ENCODE peak calls at places on chromosomes 3 and 15, in ten cellular contexts. One of them, this sample, is unnamed.

GRCh38 chr15:92009162-92009561 is 155.7 kb downstream of the SLCO3A1 start:
- DNase-seq in GM23338: no peak
- DNase-seq in HepG2: no peak
- DNase-seq in lower lobe of right lung: no peak
- DNase-seq in lung: no peak
- DNase-seq in pancreas: no peak
- DNase-seq in foreskin fibroblast: no peak
- DNase-seq in BJ: no peak
- DNase-seq in heart left ventricle: no peak
- DNase-seq in AG09309: no peak
- DNase-seq in this sample: no peak

GRCh38 chr3:18190646-18191045 is 234.5 kb downstream of the SATB1 start:
- DNase-seq in GM23338: no peak
- DNase-seq in HepG2: no peak
- DNase-seq in lower lobe of right lung: no peak
- DNase-seq in lung: no peak
- DNase-seq in pancreas: no peak
- DNase-seq in foreskin fibroblast: no peak
- DNase-seq in BJ: no peak
- DNase-seq in heart left ventricle: no peak
- DNase-seq in AG09309: peak
- DNase-seq in this sample: no peak

GRCh38 chr15:56616551-56616950 is 116.8 kb downstream of the ZNF280D start:
- DNase-seq in GM23338: peak
- DNase-seq in HepG2: no peak
- DNase-seq in lower lobe of right lung: no peak
- DNase-seq in lung: no peak
- DNase-seq in pancreas: no peak
- DNase-seq in foreskin fibroblast: no peak
- DNase-seq in BJ: no peak
- DNase-seq in heart left ventricle: no peak
- DNase-seq in AG09309: no peak
- DNase-seq in this sample: no peak

GRCh38 chr3:161296814-161297213 is 74.5 kb downstream of the SPTSSB start:
- DNase-seq in GM23338: no peak
- DNase-seq in HepG2: no peak
- DNase-seq in lower lobe of right lung: no peak
- DNase-seq in lung: no peak
- DNase-seq in pancreas: no peak
- DNase-seq in foreskin fibroblast: no peak
- DNase-seq in BJ: no peak
- DNase-seq in heart left ventricle: no peak
- DNase-seq in AG09309: no peak
- DNase-seq in this sample: no peak

GRCh38 chr3:85737846-85738245 is 779.1 kb downstream of the CADM2 start:
- DNase-seq in GM23338: no peak
- DNase-seq in HepG2: no peak
- DNase-seq in lower lobe of right lung: no peak
- DNase-seq in lung: no peak
- DNase-seq in pancreas: no peak
- DNase-seq in foreskin fibroblast: no peak
- DNase-seq in BJ: no peak
- DNase-seq in heart left ventricle: no peak
- DNase-seq in AG09309: no peak
- DNase-seq in this sample: no peak

GRCh38 chr3:159782724-159783421 is 205.8 kb upstream of the IL12A start:
- DNase-seq in GM23338: no peak
- DNase-seq in HepG2: peak
- DNase-seq in lower lobe of right lung: no peak
- DNase-seq in lung: no peak
- DNase-seq in pancreas: no peak
- DNase-seq in foreskin fibroblast: no peak
- DNase-seq in BJ: no peak
- DNase-seq in heart left ventricle: no peak
- DNase-seq in AG09309: no peak
- DNase-seq in this sample: no peak

GRCh38 chr15:68775671-68776476 is 44.8 kb downstream of the ANP32A start:
- DNase-seq in GM23338: no peak
- DNase-seq in HepG2: no peak
- DNase-seq in lower lobe of right lung: no peak
- DNase-seq in lung: no peak
- DNase-seq in pancreas: peak
- DNase-seq in foreskin fibroblast: no peak
- DNase-seq in BJ: no peak
- DNase-seq in heart left ventricle: peak
- DNase-seq in AG09309: no peak
- DNase-seq in this sample: no peak

GRCh38 chr15:65287515-65287845 is 797 bp upstream of the PARP16 start:
- DNase-seq in GM23338: no peak
- DNase-seq in HepG2: no peak
- DNase-seq in lower lobe of right lung: no peak
- DNase-seq in lung: no peak
- DNase-seq in pancreas: no peak
- DNase-seq in foreskin fibroblast: no peak
- DNase-seq in BJ: no peak
- DNase-seq in heart left ventricle: no peak
- DNase-seq in AG09309: no peak
- DNase-seq in this sample: peak

GRCh38 chr3:123759311-123759710 is 124.8 kb downstream of the MYLK start:
- DNase-seq in GM23338: no peak
- DNase-seq in HepG2: no peak
- DNase-seq in lower lobe of right lung: no peak
- DNase-seq in lung: no peak
- DNase-seq in pancreas: no peak
- DNase-seq in foreskin fibroblast: no peak
- DNase-seq in BJ: peak
- DNase-seq in heart left ventricle: no peak
- DNase-seq in AG09309: no peak
- DNase-seq in this sample: no peak

GRCh38 chr3:23979569-23979968 is 34.5 kb downstream of the NR1D2 start:
- DNase-seq in GM23338: no peak
- DNase-seq in HepG2: no peak
- DNase-seq in lower lobe of right lung: no peak
- DNase-seq in lung: no peak
- DNase-seq in pancreas: no peak
- DNase-seq in foreskin fibroblast: no peak
- DNase-seq in BJ: no peak
- DNase-seq in heart left ventricle: no peak
- DNase-seq in AG09309: no peak
- DNase-seq in this sample: no peak

GRCh38 chr3:127390365-127391025 is 102.6 kb upstream of the PRR20G start:
- DNase-seq in GM23338: no peak
- DNase-seq in HepG2: no peak
- DNase-seq in lower lobe of right lung: no peak
- DNase-seq in lung: no peak
- DNase-seq in pancreas: no peak
- DNase-seq in foreskin fibroblast: no peak
- DNase-seq in BJ: no peak
- DNase-seq in heart left ventricle: no peak
- DNase-seq in AG09309: no peak
- DNase-seq in this sample: no peak

GRCh38 chr15:76274821-76275220 is 36.4 kb downstream of the ETFA start:
- DNase-seq in GM23338: no peak
- DNase-seq in HepG2: no peak
- DNase-seq in lower lobe of right lung: no peak
- DNase-seq in lung: no peak
- DNase-seq in pancreas: no peak
- DNase-seq in foreskin fibroblast: no peak
- DNase-seq in BJ: no peak
- DNase-seq in heart left ventricle: no peak
- DNase-seq in AG09309: no peak
- DNase-seq in this sample: no peak

GRCh38 chr15:69508659-69509058 is 56.0 kb downstream of the RPLP1 start:
- DNase-seq in GM23338: no peak
- DNase-seq in HepG2: no peak
- DNase-seq in lower lobe of right lung: no peak
- DNase-seq in lung: no peak
- DNase-seq in pancreas: no peak
- DNase-seq in foreskin fibroblast: no peak
- DNase-seq in BJ: no peak
- DNase-seq in heart left ventricle: no peak
- DNase-seq in AG09309: no peak
- DNase-seq in this sample: no peak

GRCh38 chr3:150177673-150178378 is 207.1 kb upstream of the PFN2 start:
- DNase-seq in GM23338: no peak
- DNase-seq in HepG2: no peak
- DNase-seq in lower lobe of right lung: no peak
- DNase-seq in lung: no peak
- DNase-seq in pancreas: no peak
- DNase-seq in foreskin fibroblast: peak
- DNase-seq in BJ: peak
- DNase-seq in heart left ventricle: no peak
- DNase-seq in AG09309: no peak
- DNase-seq in this sample: no peak

GRCh38 chr3:13122101-13123055 is 49.1 kb upstream of the IQSEC1 start:
- DNase-seq in GM23338: no peak
- DNase-seq in HepG2: no peak
- DNase-seq in lower lobe of right lung: peak
- DNase-seq in lung: peak
- DNase-seq in pancreas: no peak
- DNase-seq in foreskin fibroblast: no peak
- DNase-seq in BJ: no peak
- DNase-seq in heart left ventricle: no peak
- DNase-seq in AG09309: no peak
- DNase-seq in this sample: no peak

GRCh38 chr3:37072892-37073291 is 79.6 kb downstream of the MLH1 start:
- DNase-seq in GM23338: no peak
- DNase-seq in HepG2: no peak
- DNase-seq in lower lobe of right lung: no peak
- DNase-seq in lung: peak
- DNase-seq in pancreas: no peak
- DNase-seq in foreskin fibroblast: peak
- DNase-seq in BJ: no peak
- DNase-seq in heart left ventricle: no peak
- DNase-seq in AG09309: no peak
- DNase-seq in this sample: no peak

GRCh38 chr15:85592148-85592547 is 202.6 kb downstream of the KLHL25 start:
- DNase-seq in GM23338: peak
- DNase-seq in HepG2: peak
- DNase-seq in lower lobe of right lung: no peak
- DNase-seq in lung: no peak
- DNase-seq in pancreas: no peak
- DNase-seq in foreskin fibroblast: peak
- DNase-seq in BJ: peak
- DNase-seq in heart left ventricle: no peak
- DNase-seq in AG09309: no peak
- DNase-seq in this sample: no peak

GRCh38 chr3:189267981-189268613 is 96.3 kb downstream of the TPRG1 start:
- DNase-seq in GM23338: peak
- DNase-seq in HepG2: peak
- DNase-seq in lower lobe of right lung: no peak
- DNase-seq in lung: no peak
- DNase-seq in pancreas: no peak
- DNase-seq in foreskin fibroblast: no peak
- DNase-seq in BJ: no peak
- DNase-seq in heart left ventricle: no peak
- DNase-seq in AG09309: no peak
- DNase-seq in this sample: no peak
- TF ChIP-seq CTCF in GM23338: peak
- TF ChIP-seq CTCF in HepG2: no peak
- TF ChIP-seq CTCF in lower lobe of right lung: peak
- TF ChIP-seq CTCF in lung: no peak
- TF ChIP-seq CTCF in pancreas: no peak
- TF ChIP-seq CTCF in foreskin fibroblast: peak
- TF ChIP-seq CTCF in BJ: peak
- TF ChIP-seq CTCF in heart left ventricle: no peak
- TF ChIP-seq CTCF in AG09309: peak
- TF ChIP-seq CTCF in this sample: no peak

GRCh38 chr15:71349736-71350515 is 234.7 kb downstream of the THSD4 start:
- DNase-seq in GM23338: no peak
- DNase-seq in HepG2: no peak
- DNase-seq in lower lobe of right lung: no peak
- DNase-seq in lung: no peak
- DNase-seq in pancreas: no peak
- DNase-seq in foreskin fibroblast: no peak
- DNase-seq in BJ: no peak
- DNase-seq in heart left ventricle: no peak
- DNase-seq in AG09309: no peak
- DNase-seq in this sample: no peak
- TF ChIP-seq CTCF in GM23338: no peak
- TF ChIP-seq CTCF in HepG2: no peak
- TF ChIP-seq CTCF in lower lobe of right lung: no peak
- TF ChIP-seq CTCF in lung: no peak
- TF ChIP-seq CTCF in pancreas: no peak
- TF ChIP-seq CTCF in foreskin fibroblast: no peak
- TF ChIP-seq CTCF in BJ: no peak
- TF ChIP-seq CTCF in heart left ventricle: no peak
- TF ChIP-seq CTCF in AG09309: no peak
- TF ChIP-seq CTCF in this sample: no peak

GRCh38 chr3:97658670-97659285 is 105.8 kb upstream of the ARL6 start:
- DNase-seq in GM23338: peak
- DNase-seq in HepG2: peak
- DNase-seq in lower lobe of right lung: no peak
- DNase-seq in lung: no peak
- DNase-seq in pancreas: no peak
- DNase-seq in foreskin fibroblast: no peak
- DNase-seq in BJ: no peak
- DNase-seq in heart left ventricle: no peak
- DNase-seq in AG09309: no peak
- DNase-seq in this sample: peak
- TF ChIP-seq CTCF in GM23338: peak
- TF ChIP-seq CTCF in HepG2: peak
- TF ChIP-seq CTCF in lower lobe of right lung: peak
- TF ChIP-seq CTCF in lung: no peak
- TF ChIP-seq CTCF in pancreas: peak
- TF ChIP-seq CTCF in foreskin fibroblast: peak
- TF ChIP-seq CTCF in BJ: peak
- TF ChIP-seq CTCF in heart left ventricle: peak
- TF ChIP-seq CTCF in AG09309: peak
- TF ChIP-seq CTCF in this sample: peak

DNA sequence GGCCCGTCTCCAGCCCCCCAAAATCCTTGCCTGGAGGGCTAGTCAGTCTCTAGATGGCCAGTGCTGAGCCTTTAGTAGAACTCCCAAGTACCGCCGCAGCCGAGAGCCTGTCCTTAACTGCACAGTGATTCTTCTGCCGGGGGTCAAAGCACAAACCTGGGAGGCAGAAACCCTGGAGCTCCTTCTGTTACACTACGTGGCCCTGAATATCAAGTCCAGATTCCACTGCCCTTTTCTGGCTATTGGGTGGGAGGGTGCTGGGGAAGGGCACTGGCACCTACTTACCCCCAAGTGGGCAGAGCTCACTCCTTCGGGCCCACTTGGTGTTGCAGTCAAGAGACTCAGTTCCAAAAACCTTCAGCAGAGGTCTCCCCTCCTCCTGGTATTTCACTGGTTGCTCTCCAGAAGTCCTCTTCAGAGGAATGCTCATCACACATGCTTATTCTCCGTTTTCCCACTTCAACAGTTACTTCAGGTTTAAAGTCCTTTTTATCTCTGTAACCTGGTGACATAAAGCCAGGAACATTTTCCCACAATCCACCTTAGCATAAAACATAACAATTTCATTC is 10.8 kb downstream of the PDHB start:
- DNase-seq in GM23338: peak
- DNase-seq in HepG2: peak
- DNase-seq in lower lobe of right lung: no peak
- DNase-seq in lung: no peak
- DNase-seq in pancreas: no peak
- DNase-seq in foreskin fibroblast: peak
- DNase-seq in BJ: no peak
- DNase-seq in heart left ventricle: no peak
- DNase-seq in AG09309: no peak
- DNase-seq in this sample: no peak
- TF ChIP-seq CTCF in GM23338: peak
- TF ChIP-seq CTCF in HepG2: peak
- TF ChIP-seq CTCF in lower lobe of right lung: peak
- TF ChIP-seq CTCF in lung: no peak
- TF ChIP-seq CTCF in pancreas: no peak
- TF ChIP-seq CTCF in foreskin fibroblast: no peak
- TF ChIP-seq CTCF in BJ: peak
- TF ChIP-seq CTCF in heart left ventricle: no peak
- TF ChIP-seq CTCF in AG09309: peak
- TF ChIP-seq CTCF in this sample: no peak